ENCODE peak calls at places on chromosomes 11 and 22, in eight cellular contexts. T is HCT116; N is body of pancreas; H is GM23248; I is stimulated activated CD4-positive, alpha-beta T cell treated with anti-CD3 and anti-CD28 coated beads, Interleukin-2, amount 100 ng/mL, for 48 hours; K is EH; Y is putamen; G is NCI-H187 treated with DMSO at 0.1 percent for 48 hours. R is an unnamed sample.
A peak's percentile ranks its signal among the peaks of the same experiment; 100 is the strongest.

GRCh38 chr11:86099727-86100320 is 30.9 kb upstream of the PICALM start:
- DNase-seq in K (peak; percentile 37), Y (no peak), I (no peak), T (no peak), N (no peak), H (peak; percentile 85), G (no peak), R (no peak)

GRCh38 chr11:12377106-12377823 is at the start of gene PARVA:
- DNase-seq in N (peak; percentile 74), K (peak; percentile 93), G (no peak), T (peak; percentile 15), H (peak; percentile 94), I (no peak), Y (no peak), R (no peak)

GRCh38 chr11:77407613-77408012 is 66.3 kb downstream of the PAK1 start:
- DNase-seq in T (peak; percentile 51), H (peak; percentile 97), N (peak; percentile 75), Y (no peak), I (no peak), G (no peak), K (peak; percentile 89), R (no peak)

GRCh38 chr11:99069831-99070444 is 49.2 kb downstream of the CNTN5 start:
- DNase-seq in K (no peak), H (no peak), G (no peak), I (no peak), T (no peak), Y (no peak), N (no peak), R (peak; percentile 81)

GRCh38 chr11:76598426-76598839 is 72.1 kb downstream of the LRRC32 start:
- DNase-seq in I (no peak), Y (no peak), H (peak; percentile 76), G (no peak), N (no peak), T (peak; percentile 7), K (peak; percentile 56), R (peak; percentile 37)

GRCh38 chr22:48167238-48167637 is 1404.8 kb downstream of the TBC1D22A start:
- DNase-seq in G (no peak), Y (no peak), K (no peak), T (no peak), H (no peak), N (no peak), I (no peak), R (no peak)

GRCh38 chr11:126115253-126115540 is 52.5 kb upstream of the CDON start:
- DNase-seq in T (no peak), K (peak; percentile 25), G (no peak), I (no peak), N (peak; percentile 64), H (peak; percentile 68), Y (no peak), R (no peak)

GRCh38 chr11:65446446-65447277 is 24.1 kb downstream of the NEAT1 start:
- DNase-seq in T (no peak), I (no peak), G (no peak), H (peak; percentile 65), K (peak; percentile 71), N (no peak), Y (no peak), R (no peak)

GRCh38 chr22:46479046-46479445 is 58.4 kb downstream of the CELSR1 start:
- DNase-seq in N (no peak), I (no peak), H (no peak), K (no peak), Y (no peak), G (no peak), T (no peak), R (no peak)

GRCh38 chr11:63563201-63564055 is at the start of gene PLAAT2:
- DNase-seq in N (no peak), T (no peak), K (no peak), G (no peak), I (no peak), H (no peak), Y (no peak), R (no peak)